ENCODE peak calls at places on chromosomes 6 and 20, in five cellular contexts. D is glutamatergic neuron, K is uterus, M is foreskin keratinocyte, L is BE2C. N is an unnamed sample.

GRCh38 chr20:14431568-14431967 is 94.2 kb upstream of the FLRT3 start:
- DNase-seq in D (no peak), K (no peak), M (no peak), L (no peak), N (no peak)

GRCh38 chr6:31203345-31203979 is 33.0 kb upstream of the POU5F1 start:
- DNase-seq in D (no peak), K (peak), M (peak), L (no peak), N (no peak)

GRCh38 chr6:32718879-32719278 is 22.3 kb upstream of the HLA-DQA2 start:
- DNase-seq in D (no peak), K (no peak), M (no peak), L (no peak), N (no peak)

GRCh38 chr6:93341900-93342613 is 77.3 kb downstream of the EPHA7 start:
- DNase-seq in D (no peak), K (no peak), M (no peak), L (no peak), N (no peak)

GRCh38 chr6:20448828-20449227 is 47.1 kb downstream of the E2F3 start:
- DNase-seq in D (no peak), K (no peak), M (no peak), L (no peak), N (no peak)

GRCh38 chr20:64238851-64239387 is 16.6 kb upstream of the PCMTD2 start:
- DNase-seq in D (no peak), K (no peak), M (no peak), L (no peak), N (no peak)

GRCh38 chr6:106163446-106163965 is 77.4 kb downstream of the PRDM1 start:
- DNase-seq in D (no peak), K (peak), M (no peak), L (no peak), N (no peak)

GRCh38 chr6:103791458-103791857 is 1068.3 kb downstream of the HACE1 start:
- DNase-seq in D (no peak), K (no peak), M (no peak), L (no peak), N (no peak)

GRCh38 chr20:38617830-38618196 is 16.2 kb downstream of the ARHGAP40 start:
- DNase-seq in D (no peak), K (no peak), M (no peak), L (no peak), N (no peak)

GRCh38 chr6:108001696-108002231 is 43.8 kb upstream of the SEC63 start:
- DNase-seq in D (no peak), K (no peak), M (no peak), L (no peak), N (no peak)

GRCh38 chr6:1855890-1856289 is 246.2 kb downstream of the FOXC1 start:
- DNase-seq in D (no peak), K (no peak), M (peak), L (no peak), N (no peak)

GRCh38 chr6:90478278-90478677 is 108.6 kb downstream of the MAP3K7 start:
- DNase-seq in D (peak), K (no peak), M (no peak), L (no peak), N (no peak)

GRCh38 chr20:20390393-20390792 is 22.5 kb downstream of the INSM1 start:
- DNase-seq in D (no peak), K (no peak), M (no peak), L (no peak), N (no peak)

GRCh38 chr6:7691675-7692452 is 34.0 kb upstream of the BMP6 start:
- DNase-seq in D (no peak), K (no peak), M (peak), L (no peak), N (no peak)

GRCh38 chr6:168088161-168089106 is 9.4 kb upstream of the FRMD1 start:
- DNase-seq in D (peak), K (peak), M (no peak), L (no peak), N (no peak)

GRCh38 chr6:106060167-106060566 is 26.0 kb upstream of the PRDM1 start:
- DNase-seq in D (no peak), K (no peak), M (no peak), L (no peak), N (no peak)

GRCh38 chr6:76810286-76810685 is 653.0 kb downstream of the HTR1B start:
- DNase-seq in D (no peak), K (no peak), M (no peak), L (no peak), N (no peak)

GRCh38 chr6:143878272-143878760 is 14.0 kb downstream of the ZC2HC1B start:
- DNase-seq in D (no peak), K (no peak), M (peak), L (no peak), N (no peak)

GRCh38 chr20:12949429-12949980 is 59.3 kb upstream of the SPTLC3 start:
- DNase-seq in D (no peak), K (no peak), M (no peak), L (no peak), N (no peak)

GRCh38 chr6:168216741-168217140 is 102.8 kb downstream of the DACT2 start:
- DNase-seq in D (no peak), K (no peak), M (no peak), L (no peak), N (no peak)

GRCh38 chr6:79544939-79545450 is 7.8 kb upstream of the LCA5 start:
- DNase-seq in D (peak), K (peak), M (peak), L (peak), N (peak)

GRCh38 chr6:170082531-170083187 is 208.2 kb downstream of the DLL1 start:
- DNase-seq in D (no peak), K (no peak), M (peak), L (no peak), N (no peak)

GRCh38 chr20:14597206-14597715 is 259.8 kb upstream of the FLRT3 start:
- DNase-seq in D (no peak), K (no peak), M (no peak), L (no peak), N (no peak)

GRCh38 chr6:20354366-20354765 is 47.3 kb upstream of the E2F3 start:
- DNase-seq in D (no peak), K (no peak), M (no peak), L (no peak), N (no peak)

GRCh38 chr6:136612666-136613389 is 62.6 kb upstream of the MAP7 start:
- DNase-seq in D (no peak), K (no peak), M (no peak), L (no peak), N (no peak)

GRCh38 chr6:134183844-134184243 is 131.4 kb upstream of the SLC2A12 start:
- DNase-seq in D (no peak), K (no peak), M (no peak), L (no peak), N (no peak)

GRCh38 chr20:59403261-59403961 is 103.0 kb downstream of the EDN3 start:
- DNase-seq in D (peak), K (no peak), M (no peak), L (peak), N (peak)

GRCh38 chr20:41783423-41784220 is 165.4 kb upstream of the CHD6 start:
- DNase-seq in D (no peak), K (no peak), M (no peak), L (no peak), N (no peak)

GRCh38 chr20:50415516-50416268 is 94.5 kb upstream of the PTPN1 start:
- DNase-seq in D (no peak), K (peak), M (no peak), L (peak), N (no peak)

GRCh38 chr6:133432021-133432989 is 191.1 kb downstream of the EYA4 start:
- DNase-seq in D (peak), K (no peak), M (no peak), L (peak), N (no peak)

GRCh38 chr6:164151161-164151728 is 736.7 kb downstream of the QKI start:
- DNase-seq in D (no peak), K (no peak), M (no peak), L (no peak), N (no peak)

GRCh38 chr6:23457321-23457720 is 668.7 kb upstream of the NRSN1 start:
- DNase-seq in D (no peak), K (no peak), M (no peak), L (no peak), N (no peak)

GRCh38 chr20:49284818-49285217 is 7.0 kb upstream of the ZNFX1 start:
- DNase-seq in D (no peak), K (no peak), M (no peak), L (no peak), N (no peak)

GRCh38 chr20:37870294-37870693 is 32.6 kb upstream of the VSTM2L start:
- DNase-seq in D (no peak), K (no peak), M (no peak), L (no peak), N (no peak)

GRCh38 chr6:43798688-43799444 is 28.9 kb downstream of the VEGFA start:
- DNase-seq in D (no peak), K (peak), M (peak), L (peak), N (no peak)

GRCh38 chr6:44458551-44458950 is 71.0 kb downstream of the CDC5L start:
- DNase-seq in D (no peak), K (no peak), M (no peak), L (no peak), N (no peak)

GRCh38 chr20:49727894-49728885 is 14.5 kb upstream of the B4GALT5 start:
- DNase-seq in D (no peak), K (no peak), M (no peak), L (no peak), N (no peak)

GRCh38 chr6:157273756-157274088 is 49.6 kb downstream of the TMEM242 start:
- DNase-seq in D (peak), K (peak), M (peak), L (peak), N (peak)

GRCh38 chr20:9054176-9054575 is 14.7 kb upstream of the PLCB4 start:
- DNase-seq in D (no peak), K (no peak), M (no peak), L (peak), N (no peak)

GRCh38 chr6:111306104-111306888 is 176.7 kb downstream of the REV3L start:
- DNase-seq in D (no peak), K (no peak), M (peak), L (no peak), N (no peak)
- TF ChIP-seq CTCF in D (no peak), K (no peak), M (no peak), L (no peak), N (no peak)

GRCh38 chr20:62709537-62709905 is 885 bp downstream of the NTSR1 start:
- DNase-seq in D (no peak), K (no peak), M (no peak), L (no peak), N (no peak)

GRCh38 chr20:62706857-62707256 is 1.8 kb upstream of the NTSR1 start:
- DNase-seq in D (no peak), K (no peak), M (no peak), L (no peak), N (no peak)

GRCh38 chr20:62707281-62707941 is 1.2 kb upstream of the NTSR1 start:
- DNase-seq in D (peak), K (no peak), M (no peak), L (no peak), N (no peak)

GRCh38 chr20:62708591-62709536 is at the start of gene NTSR1:
- DNase-seq in D (peak), K (no peak), M (peak), L (no peak), N (peak)

DNA sequence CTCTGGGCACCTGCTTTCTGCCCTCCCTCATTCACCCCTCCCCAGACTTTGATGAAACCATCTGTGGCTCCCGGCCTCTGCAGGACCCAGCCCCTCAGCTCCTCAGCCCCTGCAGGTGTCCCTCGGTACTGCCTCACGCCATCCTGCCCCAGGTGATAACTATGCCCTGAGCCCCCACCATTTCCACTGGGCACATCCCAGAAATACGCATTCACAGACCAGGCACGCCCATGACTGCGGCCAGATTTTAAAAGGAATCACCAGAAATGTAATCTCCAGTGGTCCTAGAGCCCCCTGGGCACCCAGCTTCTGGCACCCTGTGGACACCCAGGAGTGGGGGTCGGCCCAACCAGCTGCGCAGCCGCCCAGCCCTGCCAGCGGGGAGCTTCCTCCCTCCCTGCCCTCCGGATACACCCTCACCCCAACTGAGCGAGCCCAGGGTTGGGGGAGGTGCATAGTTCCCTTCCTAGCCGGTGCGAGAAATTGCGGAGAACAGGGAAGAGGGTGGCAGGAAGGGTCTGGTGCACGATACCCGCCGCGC is 585 bp upstream of the NTSR1 start:
- DNase-seq in D (peak), K (no peak), M (no peak), L (peak), N (peak)
- TF ChIP-seq CTCF in D (peak), K (no peak), M (peak), L (peak), N (no peak)

DNA sequence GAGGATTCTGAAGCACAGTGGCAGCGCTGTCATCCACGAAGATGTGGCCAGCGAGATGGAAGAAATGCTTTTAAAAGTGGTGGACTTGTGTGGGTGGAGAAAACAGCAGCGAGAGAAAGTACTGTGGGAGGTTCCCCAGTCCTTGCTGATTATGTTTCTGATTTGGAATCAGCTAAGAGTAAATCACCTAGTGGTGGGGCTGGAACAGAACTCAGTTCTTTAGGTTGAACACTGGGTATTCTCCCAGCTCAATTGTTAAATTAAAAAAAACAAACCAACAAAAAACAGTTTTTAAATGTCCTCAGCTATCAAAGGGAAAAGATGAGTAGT is 515 bp upstream of the ZNF322 start:
- DNase-seq in D (no peak), K (no peak), M (no peak), L (no peak), N (no peak)
- TF ChIP-seq CTCF in D (no peak), K (no peak), M (peak), L (peak), N (no peak)

GRCh38 chr20:62905536-62906117 is 20.7 kb downstream of the DIDO1 start:
- DNase-seq in D (no peak), K (no peak), M (no peak), L (no peak), N (no peak)

GRCh38 chr20:62908971-62909791 is 17.1 kb downstream of the DIDO1 start:
- DNase-seq in D (no peak), K (no peak), M (no peak), L (no peak), N (no peak)

GRCh38 chr20:62906647-62907375 is 19.5 kb downstream of the DIDO1 start:
- DNase-seq in D (no peak), K (no peak), M (no peak), L (no peak), N (no peak)

GRCh38 chr20:62906209-62906608 is 20.1 kb downstream of the DIDO1 start:
- DNase-seq in D (no peak), K (no peak), M (no peak), L (no peak), N (no peak)

DNA sequence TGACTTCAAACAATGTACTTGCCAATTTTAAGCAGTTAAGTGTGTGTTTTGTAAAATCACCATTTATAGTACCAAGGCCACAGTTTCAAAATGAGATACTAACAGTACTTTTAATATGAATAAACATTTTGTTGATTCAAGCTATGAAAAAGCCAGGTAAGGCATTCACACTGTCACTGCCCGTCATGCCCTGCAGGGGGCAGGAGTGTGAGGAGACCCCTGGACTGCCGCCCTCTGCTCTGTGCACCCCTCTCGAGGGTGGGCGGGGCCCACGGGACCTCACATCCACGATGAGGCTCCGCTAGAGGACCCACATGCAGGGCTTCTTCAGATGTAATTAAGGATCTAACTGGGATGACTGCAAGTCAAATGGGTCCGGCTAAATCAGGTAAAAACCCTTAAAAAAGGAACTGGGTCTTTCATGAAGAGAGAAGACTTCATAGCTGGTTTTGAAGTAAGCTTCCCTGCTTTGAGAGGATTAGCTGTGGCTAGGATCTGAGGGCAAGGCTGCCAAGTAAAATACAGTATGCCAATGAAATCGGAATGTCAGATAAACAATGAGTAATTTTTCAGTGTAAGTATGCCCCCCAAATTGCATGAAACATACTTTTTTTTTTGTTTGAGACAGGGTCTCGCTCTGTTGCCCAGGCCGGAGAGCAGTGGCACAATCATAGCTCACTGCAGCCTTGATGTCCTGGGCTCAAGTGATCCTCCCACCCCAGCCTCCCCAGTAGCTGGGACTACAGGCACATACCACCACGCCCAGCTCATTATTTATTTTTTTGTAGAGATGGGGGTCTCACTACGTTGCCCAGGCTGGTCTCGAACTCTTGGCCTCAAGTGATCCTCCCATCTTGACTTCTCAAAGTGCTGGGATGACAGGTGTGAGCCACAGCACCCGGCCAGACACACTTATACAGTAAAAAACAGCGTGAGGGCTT is 18.7 kb downstream of the DIDO1 start:
- DNase-seq in D (peak), K (no peak), M (no peak), L (peak), N (no peak)
- TF ChIP-seq CTCF in D (peak), K (no peak), M (peak), L (peak), N (peak)

DNA sequence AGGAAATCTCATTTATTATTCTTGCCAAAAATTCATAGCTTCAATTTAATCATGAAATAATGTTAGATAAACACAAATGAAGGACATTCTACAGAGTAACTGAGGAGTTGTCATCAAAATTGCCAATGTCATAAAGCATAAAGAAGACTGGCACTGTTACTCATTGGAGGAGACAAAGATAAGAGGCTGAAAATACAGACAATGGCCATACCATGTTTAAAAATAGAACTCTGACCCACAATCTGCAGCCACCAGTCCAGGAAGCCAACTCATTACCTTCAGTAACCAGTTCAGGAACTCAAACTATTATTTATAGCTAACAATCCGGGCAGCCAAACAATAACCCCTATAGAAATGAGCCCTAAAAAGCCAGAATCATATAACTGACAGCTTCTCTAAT is 795.6 kb downstream of the TENT5A start:
- DNase-seq in D (no peak), K (no peak), M (no peak), L (no peak), N (no peak)
- TF ChIP-seq CTCF in D (no peak), K (no peak), M (no peak), L (no peak), N (no peak)

N was measured in D721Med.